ENCODE peak calls at places on chromosomes 12 and 14, in six cellular contexts. One of them, this sample, is unnamed.

GRCh38 chr14:98913967-98914620 is 357.9 kb downstream of the BCL11B start:
- DNase-seq in H1: no peak
- DNase-seq in IMR-90: no peak
- DNase-seq in trophoblast cell: no peak
- DNase-seq in neuronal stem cell: no peak
- DNase-seq in mesenchymal stem cell: no peak
- DNase-seq in this sample: no peak

GRCh38 chr12:26863515-26863914 is 30.5 kb upstream of the ITPR2 start:
- DNase-seq in H1: no peak
- DNase-seq in IMR-90: peak
- DNase-seq in trophoblast cell: no peak
- DNase-seq in mesenchymal stem cell: no peak
- DNase-seq in neuronal stem cell: no peak
- DNase-seq in this sample: no peak

GRCh38 chr14:24189460-24189859 is 844 bp upstream of the IPO4 start:
- DNase-seq in H1: no peak
- DNase-seq in trophoblast cell: no peak
- DNase-seq in IMR-90: no peak
- DNase-seq in mesenchymal stem cell: no peak
- DNase-seq in neuronal stem cell: no peak
- DNase-seq in this sample: no peak

GRCh38 chr12:51210690-51211395 is 7.0 kb downstream of the POU6F1 start:
- DNase-seq in neuronal stem cell: no peak
- DNase-seq in H1: no peak
- DNase-seq in IMR-90: no peak
- DNase-seq in trophoblast cell: no peak
- DNase-seq in mesenchymal stem cell: no peak
- DNase-seq in this sample: no peak

GRCh38 chr14:40398981-40399380 is 966.7 kb upstream of the FBXO33 start:
- DNase-seq in mesenchymal stem cell: no peak
- DNase-seq in H1: no peak
- DNase-seq in IMR-90: no peak
- DNase-seq in trophoblast cell: no peak
- DNase-seq in neuronal stem cell: no peak
- DNase-seq in this sample: no peak

GRCh38 chr14:104341532-104342434 is 203.4 kb downstream of the KIF26A start:
- DNase-seq in mesenchymal stem cell: no peak
- DNase-seq in trophoblast cell: peak
- DNase-seq in IMR-90: no peak
- DNase-seq in H1: peak
- DNase-seq in neuronal stem cell: peak
- DNase-seq in this sample: peak

GRCh38 chr14:103220134-103220981 is 97.1 kb downstream of the TNFAIP2 start:
- DNase-seq in H1: no peak
- DNase-seq in trophoblast cell: peak
- DNase-seq in neuronal stem cell: no peak
- DNase-seq in IMR-90: no peak
- DNase-seq in mesenchymal stem cell: no peak
- DNase-seq in this sample: peak

GRCh38 chr12:132711169-132711843 is 664 bp downstream of the PGAM5 start:
- DNase-seq in trophoblast cell: peak
- DNase-seq in IMR-90: peak
- DNase-seq in H1: peak
- DNase-seq in mesenchymal stem cell: peak
- DNase-seq in neuronal stem cell: no peak
- DNase-seq in this sample: no peak

GRCh38 chr12:121590476-121591143 is 9.8 kb upstream of the KDM2B start:
- DNase-seq in H1: peak
- DNase-seq in trophoblast cell: no peak
- DNase-seq in neuronal stem cell: peak
- DNase-seq in IMR-90: peak
- DNase-seq in mesenchymal stem cell: peak
- DNase-seq in this sample: no peak

GRCh38 chr12:123075591-123076171 is 75.2 kb downstream of the PITPNM2 start:
- DNase-seq in H1: peak
- DNase-seq in trophoblast cell: peak
- DNase-seq in mesenchymal stem cell: peak
- DNase-seq in IMR-90: no peak
- DNase-seq in neuronal stem cell: peak
- DNase-seq in this sample: peak

GRCh38 chr12:131091413-131091975 is 137.8 kb downstream of the ADGRD1 start:
- DNase-seq in IMR-90: no peak
- DNase-seq in trophoblast cell: no peak
- DNase-seq in H1: no peak
- DNase-seq in neuronal stem cell: no peak
- DNase-seq in mesenchymal stem cell: no peak
- DNase-seq in this sample: peak

GRCh38 chr12:43826681-43827458 is 9.0 kb upstream of the TMEM117 start:
- DNase-seq in IMR-90: peak
- DNase-seq in neuronal stem cell: no peak
- DNase-seq in mesenchymal stem cell: no peak
- DNase-seq in H1: no peak
- DNase-seq in trophoblast cell: peak
- DNase-seq in this sample: no peak

DNA sequence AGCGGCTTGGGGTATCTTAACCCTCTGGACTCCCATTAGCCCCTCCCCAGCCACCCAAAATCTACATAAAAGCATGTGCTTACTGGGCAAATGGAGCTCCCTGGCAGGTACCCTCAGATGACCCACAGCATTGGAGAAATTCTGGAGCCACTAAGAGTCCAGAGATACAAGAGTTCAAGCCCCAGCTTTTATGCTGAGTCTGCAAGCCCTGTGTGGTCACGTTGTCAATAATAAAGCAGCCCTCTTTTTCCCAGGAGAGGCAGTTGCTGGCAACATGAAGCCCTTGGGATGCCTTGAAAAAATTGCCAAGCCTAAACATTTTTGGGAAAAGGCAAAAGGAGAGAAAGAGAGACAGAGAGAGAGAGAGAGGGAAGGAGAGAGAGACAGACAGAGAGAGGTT is 83.4 kb downstream of the RBM19 start:
- DNase-seq in mesenchymal stem cell: no peak
- DNase-seq in IMR-90: no peak
- DNase-seq in H1: no peak
- DNase-seq in neuronal stem cell: no peak
- DNase-seq in trophoblast cell: no peak
- DNase-seq in this sample: no peak
- H3K18ac ChIP-seq in mesenchymal stem cell: no peak
- H3K18ac ChIP-seq in IMR-90: no peak
- H3K18ac ChIP-seq in H1: no peak
- H3K18ac ChIP-seq in neuronal stem cell: no peak
- H3K18ac ChIP-seq in trophoblast cell: no peak
- H3K18ac ChIP-seq in this sample: no peak

GRCh38 chr12:124422570-124423523 is 128.0 kb downstream of the RFLNA start:
- DNase-seq in H1: no peak
- DNase-seq in mesenchymal stem cell: peak
- DNase-seq in IMR-90: peak
- DNase-seq in trophoblast cell: peak
- DNase-seq in neuronal stem cell: no peak
- DNase-seq in this sample: no peak
- H3K9ac ChIP-seq in H1: no peak
- H3K9ac ChIP-seq in mesenchymal stem cell: peak
- H3K9ac ChIP-seq in IMR-90: peak
- H3K9ac ChIP-seq in trophoblast cell: no peak
- H3K9ac ChIP-seq in neuronal stem cell: peak
- H3K9ac ChIP-seq in this sample: no peak

DNA sequence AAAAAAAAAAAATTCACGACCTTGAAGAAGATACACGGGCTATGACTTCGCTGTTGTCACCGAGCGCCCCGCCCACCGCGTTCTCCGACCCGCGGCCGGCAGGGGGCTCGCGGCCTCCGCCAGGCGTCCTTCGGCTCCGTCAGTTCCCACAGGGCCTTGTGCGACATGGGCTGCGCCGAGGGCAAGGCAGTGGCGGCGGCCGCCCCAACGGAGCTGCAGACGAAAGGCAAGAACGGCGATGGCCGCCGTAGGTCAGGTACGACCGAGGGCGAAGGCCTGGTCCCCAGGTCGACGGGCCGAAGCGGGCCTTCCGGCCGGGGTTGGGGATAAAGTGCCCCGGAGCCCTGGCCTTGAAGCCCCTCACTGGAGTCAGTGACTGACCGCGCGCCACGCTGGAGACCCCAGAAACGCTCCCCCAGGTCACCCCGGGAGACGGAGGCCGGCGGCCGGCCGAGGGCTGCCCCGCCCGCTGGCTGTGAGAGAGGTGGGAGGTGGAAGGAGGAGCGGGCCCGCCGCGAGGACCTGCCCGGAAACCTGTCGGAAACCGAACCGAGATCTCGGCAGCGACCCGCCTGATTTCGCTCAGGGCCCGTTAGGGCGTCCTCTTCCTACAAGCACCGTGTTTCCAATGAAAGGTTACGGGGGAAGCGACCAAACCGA is at the start of gene TXNRD1:
- DNase-seq in IMR-90: peak
- DNase-seq in H1: peak
- DNase-seq in mesenchymal stem cell: peak
- DNase-seq in neuronal stem cell: peak
- DNase-seq in trophoblast cell: peak
- DNase-seq in this sample: peak
- H4K91ac ChIP-seq in IMR-90: peak
- H4K91ac ChIP-seq in H1: no peak
- H4K91ac ChIP-seq in mesenchymal stem cell: peak
- H4K91ac ChIP-seq in neuronal stem cell: peak
- H4K91ac ChIP-seq in trophoblast cell: peak
- H4K91ac ChIP-seq in this sample: no peak

DNA sequence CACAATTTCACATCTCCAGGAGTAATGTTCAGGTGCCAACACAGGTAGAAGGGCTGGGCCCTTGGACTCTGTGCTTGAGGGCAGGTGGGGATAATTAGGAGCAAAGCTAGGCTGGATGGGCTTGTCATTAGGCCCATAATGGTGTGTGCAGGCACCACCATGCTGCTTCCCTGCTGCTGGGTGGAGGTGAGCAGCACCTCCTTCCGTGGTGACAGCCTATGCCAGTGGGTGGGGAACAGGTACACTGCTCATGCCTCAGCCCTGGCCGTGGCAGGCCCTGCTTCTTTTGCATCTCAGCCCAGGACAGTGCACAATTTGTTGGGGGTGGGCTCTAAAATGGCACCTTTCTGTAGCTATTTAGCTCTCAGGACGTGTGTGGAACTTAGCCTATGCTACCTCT is 955.5 kb downstream of the TMTC2 start:
- DNase-seq in neuronal stem cell: no peak
- DNase-seq in IMR-90: no peak
- DNase-seq in trophoblast cell: no peak
- DNase-seq in H1: no peak
- DNase-seq in mesenchymal stem cell: no peak
- DNase-seq in this sample: no peak
- H3K18ac ChIP-seq in neuronal stem cell: no peak
- H3K18ac ChIP-seq in IMR-90: no peak
- H3K18ac ChIP-seq in trophoblast cell: no peak
- H3K18ac ChIP-seq in H1: no peak
- H3K18ac ChIP-seq in mesenchymal stem cell: no peak
- H3K18ac ChIP-seq in this sample: no peak

GRCh38 chr12:49936895-49937294 is 13.6 kb upstream of the AQP2 start:
- DNase-seq in H1: no peak
- DNase-seq in neuronal stem cell: no peak
- DNase-seq in IMR-90: no peak
- DNase-seq in mesenchymal stem cell: no peak
- DNase-seq in trophoblast cell: no peak
- DNase-seq in this sample: no peak
- H3K9ac ChIP-seq in H1: no peak
- H3K9ac ChIP-seq in neuronal stem cell: no peak
- H3K9ac ChIP-seq in IMR-90: no peak
- H3K9ac ChIP-seq in mesenchymal stem cell: no peak
- H3K9ac ChIP-seq in trophoblast cell: no peak
- H3K9ac ChIP-seq in this sample: no peak

GRCh38 chr12:57620245-57620935 is 9.2 kb downstream of the ARHGEF25 start:
- DNase-seq in H1: peak
- DNase-seq in neuronal stem cell: no peak
- DNase-seq in trophoblast cell: no peak
- DNase-seq in IMR-90: no peak
- DNase-seq in mesenchymal stem cell: no peak
- DNase-seq in this sample: no peak

GRCh38 chr12:57618966-57619433 is 7.8 kb downstream of the ARHGEF25 start:
- DNase-seq in H1: peak
- DNase-seq in IMR-90: no peak
- DNase-seq in neuronal stem cell: no peak
- DNase-seq in trophoblast cell: no peak
- DNase-seq in mesenchymal stem cell: no peak
- DNase-seq in this sample: no peak

GRCh38 chr12:57617942-57618341 is 6.7 kb downstream of the ARHGEF25 start:
- DNase-seq in trophoblast cell: no peak
- DNase-seq in neuronal stem cell: no peak
- DNase-seq in IMR-90: no peak
- DNase-seq in H1: no peak
- DNase-seq in mesenchymal stem cell: no peak
- DNase-seq in this sample: no peak

GRCh38 chr12:57620936-57621496 is 9.8 kb downstream of the ARHGEF25 start:
- DNase-seq in IMR-90: no peak
- DNase-seq in mesenchymal stem cell: peak
- DNase-seq in H1: peak
- DNase-seq in neuronal stem cell: no peak
- DNase-seq in trophoblast cell: no peak
- DNase-seq in this sample: no peak

GRCh38 chr12:57619434-57620244 is 8.4 kb downstream of the ARHGEF25 start:
- DNase-seq in IMR-90: no peak
- DNase-seq in H1: peak
- DNase-seq in mesenchymal stem cell: no peak
- DNase-seq in trophoblast cell: peak
- DNase-seq in neuronal stem cell: no peak
- DNase-seq in this sample: peak
- H4K91ac ChIP-seq in IMR-90: no peak
- H4K91ac ChIP-seq in H1: no peak
- H4K91ac ChIP-seq in mesenchymal stem cell: no peak
- H4K91ac ChIP-seq in trophoblast cell: no peak
- H4K91ac ChIP-seq in neuronal stem cell: no peak
- H4K91ac ChIP-seq in this sample: no peak

DNA sequence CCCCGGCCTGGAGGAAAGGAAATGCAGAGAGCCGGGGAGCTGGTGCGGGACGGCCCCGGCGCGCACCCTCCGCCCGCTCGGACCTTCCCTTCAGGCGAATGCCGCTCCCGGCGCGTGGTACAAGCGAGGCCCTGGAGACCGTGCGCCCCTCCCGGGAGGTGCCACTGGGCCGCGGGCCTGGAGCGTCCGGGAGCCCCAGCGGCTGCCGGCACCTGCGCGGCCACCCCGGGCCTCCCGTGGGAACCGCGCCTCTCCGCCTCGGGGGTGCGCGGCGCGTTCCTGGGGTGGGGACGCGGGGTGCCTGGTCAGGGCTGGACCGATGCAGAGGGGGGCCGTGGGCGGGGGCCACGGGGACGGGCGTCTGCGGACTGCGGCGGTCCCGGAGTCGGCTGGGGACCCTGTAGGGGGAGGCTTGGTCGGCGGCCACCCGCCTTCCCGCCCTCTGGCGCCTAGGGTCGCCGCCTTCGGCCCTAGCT is 518 bp downstream of the PAPLN start:
- DNase-seq in mesenchymal stem cell: no peak
- DNase-seq in IMR-90: no peak
- DNase-seq in neuronal stem cell: no peak
- DNase-seq in H1: no peak
- DNase-seq in trophoblast cell: no peak
- DNase-seq in this sample: no peak
- H3K18ac ChIP-seq in mesenchymal stem cell: peak
- H3K18ac ChIP-seq in IMR-90: no peak
- H3K18ac ChIP-seq in neuronal stem cell: peak
- H3K18ac ChIP-seq in H1: peak
- H3K18ac ChIP-seq in trophoblast cell: no peak
- H3K18ac ChIP-seq in this sample: peak